ENCODE peak calls at places on chromosomes 3 and 15, in nine cellular contexts. One of them, this sample, is unnamed.

GRCh38 chr3:71694358-71694999 is 30.7 kb downstream of the EIF4E3 start:
- DNase-seq in hepatocyte: peak; percentile 71
- DNase-seq in GM20000: no peak
- DNase-seq in neural progenitor cell: no peak
- DNase-seq in H9: no peak
- DNase-seq in NB4: no peak
- DNase-seq in nephron progenitor cell: no peak
- DNase-seq in activated CD8-positive, alpha-beta T cell treated with anti-CD3 and anti-CD28 coated beads for 36 hours: no peak
- DNase-seq in breast epithelium: no peak
- DNase-seq in this sample: no peak

GRCh38 chr3:117763561-117763960 is 1054.0 kb downstream of the TUSC7 start:
- DNase-seq in hepatocyte: no peak
- DNase-seq in GM20000: no peak
- DNase-seq in neural progenitor cell: no peak
- DNase-seq in H9: no peak
- DNase-seq in NB4: no peak
- DNase-seq in nephron progenitor cell: no peak
- DNase-seq in activated CD8-positive, alpha-beta T cell treated with anti-CD3 and anti-CD28 coated beads for 36 hours: no peak
- DNase-seq in breast epithelium: no peak
- DNase-seq in this sample: no peak

GRCh38 chr3:58625196-58625595 is 41.4 kb downstream of the FAM3D start:
- DNase-seq in hepatocyte: no peak
- DNase-seq in GM20000: no peak
- DNase-seq in neural progenitor cell: no peak
- DNase-seq in H9: no peak
- DNase-seq in NB4: no peak
- DNase-seq in nephron progenitor cell: no peak
- DNase-seq in activated CD8-positive, alpha-beta T cell treated with anti-CD3 and anti-CD28 coated beads for 36 hours: no peak
- DNase-seq in breast epithelium: no peak
- DNase-seq in this sample: no peak

GRCh38 chr3:148880681-148881080 is 15.6 kb downstream of the CPA3 start:
- DNase-seq in hepatocyte: peak; percentile 13
- DNase-seq in GM20000: peak; percentile 8
- DNase-seq in neural progenitor cell: peak; percentile 36
- DNase-seq in H9: peak; percentile 49
- DNase-seq in NB4: peak; percentile 50
- DNase-seq in nephron progenitor cell: no peak
- DNase-seq in activated CD8-positive, alpha-beta T cell treated with anti-CD3 and anti-CD28 coated beads for 36 hours: no peak
- DNase-seq in breast epithelium: no peak
- DNase-seq in this sample: no peak

GRCh38 chr3:72847282-72847681 is 963 bp downstream of the SHQ1 start:
- DNase-seq in hepatocyte: no peak
- DNase-seq in GM20000: no peak
- DNase-seq in neural progenitor cell: no peak
- DNase-seq in H9: no peak
- DNase-seq in NB4: no peak
- DNase-seq in nephron progenitor cell: no peak
- DNase-seq in activated CD8-positive, alpha-beta T cell treated with anti-CD3 and anti-CD28 coated beads for 36 hours: no peak
- DNase-seq in breast epithelium: no peak
- DNase-seq in this sample: no peak

GRCh38 chr15:60255390-60255789 is 142.4 kb downstream of the ANXA2 start:
- DNase-seq in hepatocyte: peak; percentile 69
- DNase-seq in GM20000: peak; percentile 49
- DNase-seq in neural progenitor cell: no peak
- DNase-seq in H9: no peak
- DNase-seq in NB4: peak; percentile 21
- DNase-seq in nephron progenitor cell: no peak
- DNase-seq in activated CD8-positive, alpha-beta T cell treated with anti-CD3 and anti-CD28 coated beads for 36 hours: peak; percentile 47
- DNase-seq in breast epithelium: no peak
- DNase-seq in this sample: no peak

GRCh38 chr15:89338036-89338435 is 3.4 kb upstream of the POLG start:
- DNase-seq in hepatocyte: no peak
- DNase-seq in GM20000: no peak
- DNase-seq in neural progenitor cell: no peak
- DNase-seq in H9: no peak
- DNase-seq in NB4: no peak
- DNase-seq in nephron progenitor cell: no peak
- DNase-seq in activated CD8-positive, alpha-beta T cell treated with anti-CD3 and anti-CD28 coated beads for 36 hours: peak; percentile 55
- DNase-seq in breast epithelium: no peak
- DNase-seq in this sample: no peak

GRCh38 chr3:13108861-13109260 is 35.6 kb upstream of the IQSEC1 start:
- DNase-seq in hepatocyte: no peak
- DNase-seq in GM20000: no peak
- DNase-seq in neural progenitor cell: no peak
- DNase-seq in H9: no peak
- DNase-seq in NB4: no peak
- DNase-seq in nephron progenitor cell: no peak
- DNase-seq in activated CD8-positive, alpha-beta T cell treated with anti-CD3 and anti-CD28 coated beads for 36 hours: no peak
- DNase-seq in breast epithelium: no peak
- DNase-seq in this sample: no peak

GRCh38 chr3:52555056-52555455 is 18.7 kb downstream of the UQCC5 start:
- DNase-seq in hepatocyte: no peak
- DNase-seq in GM20000: no peak
- DNase-seq in neural progenitor cell: no peak
- DNase-seq in H9: no peak
- DNase-seq in NB4: no peak
- DNase-seq in nephron progenitor cell: no peak
- DNase-seq in activated CD8-positive, alpha-beta T cell treated with anti-CD3 and anti-CD28 coated beads for 36 hours: no peak
- DNase-seq in breast epithelium: no peak
- DNase-seq in this sample: no peak

GRCh38 chr3:107227091-107227490 is 150.1 kb upstream of the CCDC54 start:
- DNase-seq in hepatocyte: no peak
- DNase-seq in GM20000: no peak
- DNase-seq in neural progenitor cell: no peak
- DNase-seq in H9: no peak
- DNase-seq in NB4: no peak
- DNase-seq in nephron progenitor cell: no peak
- DNase-seq in activated CD8-positive, alpha-beta T cell treated with anti-CD3 and anti-CD28 coated beads for 36 hours: no peak
- DNase-seq in breast epithelium: no peak
- DNase-seq in this sample: no peak

GRCh38 chr3:79960594-79960993 is 192.8 kb upstream of the ROBO1 start:
- DNase-seq in hepatocyte: no peak
- DNase-seq in GM20000: no peak
- DNase-seq in neural progenitor cell: no peak
- DNase-seq in H9: no peak
- DNase-seq in NB4: no peak
- DNase-seq in nephron progenitor cell: no peak
- DNase-seq in activated CD8-positive, alpha-beta T cell treated with anti-CD3 and anti-CD28 coated beads for 36 hours: no peak
- DNase-seq in breast epithelium: no peak
- DNase-seq in this sample: no peak

GRCh38 chr3:70108072-70108471 is 108.5 kb downstream of the SAMMSON start:
- DNase-seq in hepatocyte: peak; percentile 42
- DNase-seq in GM20000: peak; percentile 26
- DNase-seq in neural progenitor cell: peak; percentile 65
- DNase-seq in H9: peak; percentile 71
- DNase-seq in NB4: peak; percentile 42
- DNase-seq in nephron progenitor cell: peak; percentile 44
- DNase-seq in activated CD8-positive, alpha-beta T cell treated with anti-CD3 and anti-CD28 coated beads for 36 hours: peak; percentile 44
- DNase-seq in breast epithelium: no peak
- DNase-seq in this sample: no peak

GRCh38 chr3:194135806-194136518 is at the start of gene HES1:
- DNase-seq in hepatocyte: peak; percentile 99
- DNase-seq in GM20000: peak; percentile 90
- DNase-seq in neural progenitor cell: peak; percentile 99
- DNase-seq in H9: peak; percentile 97
- DNase-seq in NB4: peak; percentile 95
- DNase-seq in nephron progenitor cell: peak; percentile 93
- DNase-seq in activated CD8-positive, alpha-beta T cell treated with anti-CD3 and anti-CD28 coated beads for 36 hours: peak; percentile 57
- DNase-seq in breast epithelium: peak; percentile 95
- DNase-seq in this sample: peak; percentile 93

GRCh38 chr3:148991219-148992026 is at the start of gene GYG1:
- DNase-seq in hepatocyte: peak; percentile 90
- DNase-seq in GM20000: peak; percentile 94
- DNase-seq in neural progenitor cell: peak; percentile 88
- DNase-seq in H9: peak; percentile 85
- DNase-seq in NB4: peak; percentile 89
- DNase-seq in nephron progenitor cell: peak; percentile 77
- DNase-seq in activated CD8-positive, alpha-beta T cell treated with anti-CD3 and anti-CD28 coated beads for 36 hours: peak; percentile 81
- DNase-seq in breast epithelium: peak; percentile 70
- DNase-seq in this sample: peak; percentile 66

GRCh38 chr15:55858661-55859060 is 115.7 kb upstream of the PRTG start:
- DNase-seq in hepatocyte: no peak
- DNase-seq in GM20000: no peak
- DNase-seq in neural progenitor cell: no peak
- DNase-seq in H9: no peak
- DNase-seq in NB4: no peak
- DNase-seq in nephron progenitor cell: no peak
- DNase-seq in activated CD8-positive, alpha-beta T cell treated with anti-CD3 and anti-CD28 coated beads for 36 hours: no peak
- DNase-seq in breast epithelium: no peak
- DNase-seq in this sample: no peak

GRCh38 chr3:171328419-171329082 is 131.7 kb downstream of the TNIK start:
- DNase-seq in hepatocyte: no peak
- DNase-seq in GM20000: no peak
- DNase-seq in neural progenitor cell: peak; percentile 26
- DNase-seq in H9: peak; percentile 45
- DNase-seq in NB4: peak; percentile 78
- DNase-seq in nephron progenitor cell: no peak
- DNase-seq in activated CD8-positive, alpha-beta T cell treated with anti-CD3 and anti-CD28 coated beads for 36 hours: peak; percentile 75
- DNase-seq in breast epithelium: no peak
- DNase-seq in this sample: no peak
- TF ChIP-seq CTCF in hepatocyte: no peak
- TF ChIP-seq CTCF in GM20000: peak; percentile 3
- TF ChIP-seq CTCF in neural progenitor cell: peak; percentile 24
- TF ChIP-seq CTCF in H9: peak; percentile 36
- TF ChIP-seq CTCF in NB4: peak; percentile 21
- TF ChIP-seq CTCF in nephron progenitor cell: no peak
- TF ChIP-seq CTCF in activated CD8-positive, alpha-beta T cell treated with anti-CD3 and anti-CD28 coated beads for 36 hours: peak; percentile 43
- TF ChIP-seq CTCF in breast epithelium: no peak
- TF ChIP-seq CTCF in this sample: no peak

DNA sequence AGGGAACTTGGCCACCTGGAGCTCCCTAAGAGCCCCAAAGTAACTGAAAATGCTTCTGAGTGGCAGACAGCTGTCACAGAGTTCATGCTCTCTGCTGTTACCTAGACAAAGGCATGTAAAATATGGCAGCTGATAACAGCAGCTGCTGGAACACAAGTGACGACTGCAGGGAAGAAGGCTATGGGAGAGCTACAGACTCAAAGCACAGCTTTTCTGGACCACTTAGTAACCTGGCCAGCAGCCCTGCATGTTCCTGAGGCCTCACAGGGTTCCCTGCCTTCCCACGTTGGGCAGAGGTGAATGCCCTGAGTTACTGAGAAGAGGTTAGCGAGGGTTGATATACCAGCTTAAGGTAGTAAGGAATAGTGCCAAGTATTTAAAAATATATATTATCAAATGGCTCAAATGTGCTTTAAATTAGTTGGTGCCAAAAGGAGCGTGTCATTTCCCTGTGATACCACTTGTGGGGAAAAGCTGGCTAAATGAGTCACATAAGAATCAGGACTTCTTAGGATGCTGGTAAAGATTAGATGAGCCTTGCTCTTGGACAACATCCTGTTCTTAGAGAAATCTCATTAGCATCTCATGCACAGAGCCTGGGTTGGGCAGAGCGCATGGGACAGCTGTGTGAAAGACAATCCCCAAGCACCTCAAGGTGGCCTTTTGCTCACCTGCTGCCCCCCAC is 76.4 kb upstream of the SCN5A start:
- DNase-seq in hepatocyte: no peak
- DNase-seq in GM20000: no peak
- DNase-seq in neural progenitor cell: no peak
- DNase-seq in H9: no peak
- DNase-seq in NB4: no peak
- DNase-seq in nephron progenitor cell: no peak
- DNase-seq in activated CD8-positive, alpha-beta T cell treated with anti-CD3 and anti-CD28 coated beads for 36 hours: no peak
- DNase-seq in breast epithelium: no peak
- DNase-seq in this sample: no peak
- TF ChIP-seq CTCF in hepatocyte: no peak
- TF ChIP-seq CTCF in GM20000: no peak
- TF ChIP-seq CTCF in neural progenitor cell: no peak
- TF ChIP-seq CTCF in H9: no peak
- TF ChIP-seq CTCF in NB4: no peak
- TF ChIP-seq CTCF in nephron progenitor cell: no peak
- TF ChIP-seq CTCF in activated CD8-positive, alpha-beta T cell treated with anti-CD3 and anti-CD28 coated beads for 36 hours: no peak
- TF ChIP-seq CTCF in breast epithelium: no peak
- TF ChIP-seq CTCF in this sample: no peak

GRCh38 chr3:152695810-152696209 is 139.1 kb upstream of the P2RY1 start:
- DNase-seq in hepatocyte: no peak
- DNase-seq in GM20000: no peak
- DNase-seq in neural progenitor cell: no peak
- DNase-seq in H9: no peak
- DNase-seq in NB4: no peak
- DNase-seq in nephron progenitor cell: no peak
- DNase-seq in activated CD8-positive, alpha-beta T cell treated with anti-CD3 and anti-CD28 coated beads for 36 hours: no peak
- DNase-seq in breast epithelium: no peak
- DNase-seq in this sample: no peak
- TF ChIP-seq CTCF in hepatocyte: no peak
- TF ChIP-seq CTCF in GM20000: no peak
- TF ChIP-seq CTCF in neural progenitor cell: no peak
- TF ChIP-seq CTCF in H9: no peak
- TF ChIP-seq CTCF in NB4: no peak
- TF ChIP-seq CTCF in nephron progenitor cell: no peak
- TF ChIP-seq CTCF in activated CD8-positive, alpha-beta T cell treated with anti-CD3 and anti-CD28 coated beads for 36 hours: no peak
- TF ChIP-seq CTCF in breast epithelium: no peak
- TF ChIP-seq CTCF in this sample: no peak

GRCh38 chr3:48432411-48433371 is 2.8 kb upstream of the PLXNB1 start:
- DNase-seq in hepatocyte: no peak
- DNase-seq in GM20000: no peak
- DNase-seq in neural progenitor cell: peak; percentile 76
- DNase-seq in H9: peak; percentile 94
- DNase-seq in NB4: peak; percentile 44
- DNase-seq in nephron progenitor cell: no peak
- DNase-seq in activated CD8-positive, alpha-beta T cell treated with anti-CD3 and anti-CD28 coated beads for 36 hours: no peak
- DNase-seq in breast epithelium: no peak
- DNase-seq in this sample: no peak
- TF ChIP-seq CTCF in hepatocyte: peak; percentile 3
- TF ChIP-seq CTCF in GM20000: no peak
- TF ChIP-seq CTCF in neural progenitor cell: peak; percentile 35
- TF ChIP-seq CTCF in H9: peak; percentile 55
- TF ChIP-seq CTCF in NB4: peak; percentile 23
- TF ChIP-seq CTCF in nephron progenitor cell: no peak
- TF ChIP-seq CTCF in activated CD8-positive, alpha-beta T cell treated with anti-CD3 and anti-CD28 coated beads for 36 hours: no peak
- TF ChIP-seq CTCF in breast epithelium: no peak
- TF ChIP-seq CTCF in this sample: peak; percentile 26

GRCh38 chr3:171516765-171517164 is 56.6 kb upstream of the TNIK start:
- DNase-seq in hepatocyte: no peak
- DNase-seq in GM20000: no peak
- DNase-seq in neural progenitor cell: no peak
- DNase-seq in H9: no peak
- DNase-seq in NB4: no peak
- DNase-seq in nephron progenitor cell: no peak
- DNase-seq in activated CD8-positive, alpha-beta T cell treated with anti-CD3 and anti-CD28 coated beads for 36 hours: no peak
- DNase-seq in breast epithelium: no peak
- DNase-seq in this sample: no peak
- TF ChIP-seq CTCF in hepatocyte: no peak
- TF ChIP-seq CTCF in GM20000: no peak
- TF ChIP-seq CTCF in neural progenitor cell: no peak
- TF ChIP-seq CTCF in H9: no peak
- TF ChIP-seq CTCF in NB4: no peak
- TF ChIP-seq CTCF in nephron progenitor cell: no peak
- TF ChIP-seq CTCF in activated CD8-positive, alpha-beta T cell treated with anti-CD3 and anti-CD28 coated beads for 36 hours: no peak
- TF ChIP-seq CTCF in breast epithelium: no peak
- TF ChIP-seq CTCF in this sample: no peak

GRCh38 chr15:39300451-39301153 is 280.3 kb upstream of the THBS1 start:
- DNase-seq in hepatocyte: no peak
- DNase-seq in GM20000: no peak
- DNase-seq in neural progenitor cell: no peak
- DNase-seq in H9: no peak
- DNase-seq in NB4: no peak
- DNase-seq in nephron progenitor cell: no peak
- DNase-seq in activated CD8-positive, alpha-beta T cell treated with anti-CD3 and anti-CD28 coated beads for 36 hours: no peak
- DNase-seq in breast epithelium: no peak
- DNase-seq in this sample: no peak
- TF ChIP-seq CTCF in hepatocyte: no peak
- TF ChIP-seq CTCF in GM20000: no peak
- TF ChIP-seq CTCF in neural progenitor cell: no peak
- TF ChIP-seq CTCF in H9: no peak
- TF ChIP-seq CTCF in NB4: no peak
- TF ChIP-seq CTCF in nephron progenitor cell: no peak
- TF ChIP-seq CTCF in activated CD8-positive, alpha-beta T cell treated with anti-CD3 and anti-CD28 coated beads for 36 hours: no peak
- TF ChIP-seq CTCF in breast epithelium: no peak
- TF ChIP-seq CTCF in this sample: no peak

This sample was measured in progenitor cell of endocrine pancreas.